ENCODE peak calls at places on chromosomes 11 and 22, in four cellular contexts. I is tibial artery; E is naive thymus-derived CD4-positive, alpha-beta T cell; T is ovary. P is an unnamed sample. For H3K4me1, the result is how much of the 10 kb centered on the place peaks cover.

GRCh38 chr11:2444301-2445106 is at the start of the genes KCNQ1 and TRPM5:
- DNase-seq in I (peak), E (peak), T (no peak), P (no peak)

GRCh38 chr11:62556872-62557631 is 10.4 kb upstream of the AHNAK start:
- DNase-seq in I (no peak), E (no peak), T (no peak), P (no peak)

GRCh38 chr11:69704508-69705245 is 855 bp upstream of the FGF19 start:
- DNase-seq in I (no peak), E (no peak), T (no peak), P (no peak)

GRCh38 chr11:26335903-26336302 is 4.0 kb downstream of the ANO3 start:
- DNase-seq in I (no peak), E (no peak), T (no peak), P (no peak)

GRCh38 chr22:30348395-30348794 is 8.3 kb downstream of the SF3A1 start:
- DNase-seq in I (no peak), E (no peak), T (no peak), P (no peak)

GRCh38 chr22:40310081-40310770 is 36.1 kb upstream of the ADSL start:
- DNase-seq in I (no peak), E (no peak), T (no peak), P (no peak)

GRCh38 chr11:75924966-75925784 is 110.2 kb downstream of the UVRAG start:
- DNase-seq in I (no peak), E (no peak), T (no peak), P (peak)

GRCh38 chr11:44866301-44866700 is 84.4 kb downstream of the TP53I11 start:
- DNase-seq in I (no peak), E (no peak), T (no peak), P (no peak)

GRCh38 chr11:114082767-114083181 is 23.3 kb downstream of the ZBTB16 start:
- DNase-seq in I (no peak), E (no peak), T (peak), P (peak)

GRCh38 chr11:71114124-71114851 is 138.1 kb downstream of the SHANK2 start:
- DNase-seq in I (no peak), E (no peak), T (no peak), P (no peak)

GRCh38 chr11:73158356-73159051 is 16.4 kb upstream of the FCHSD2 start:
- DNase-seq in I (peak), E (no peak), T (no peak), P (no peak)

GRCh38 chr11:114081641-114082414 is 22.3 kb downstream of the ZBTB16 start:
- DNase-seq in I (no peak), E (no peak), T (peak), P (no peak)

GRCh38 chr11:132605794-132606570 is 926.3 kb downstream of the OPCML start:
- DNase-seq in I (no peak), E (no peak), T (no peak), P (no peak)

GRCh38 chr11:70423523-70424505 is 25.5 kb downstream of the CTTN start:
- DNase-seq in I (no peak), E (no peak), T (no peak), P (no peak)

GRCh38 chr11:127825185-127825584 is 762.2 kb downstream of the ETS1 start:
- DNase-seq in I (no peak), E (no peak), T (no peak), P (no peak)

GRCh38 chr22:40572976-40573375 is 63.5 kb downstream of the MRTFA start:
- DNase-seq in I (no peak), E (no peak), T (no peak), P (no peak)

DNA sequence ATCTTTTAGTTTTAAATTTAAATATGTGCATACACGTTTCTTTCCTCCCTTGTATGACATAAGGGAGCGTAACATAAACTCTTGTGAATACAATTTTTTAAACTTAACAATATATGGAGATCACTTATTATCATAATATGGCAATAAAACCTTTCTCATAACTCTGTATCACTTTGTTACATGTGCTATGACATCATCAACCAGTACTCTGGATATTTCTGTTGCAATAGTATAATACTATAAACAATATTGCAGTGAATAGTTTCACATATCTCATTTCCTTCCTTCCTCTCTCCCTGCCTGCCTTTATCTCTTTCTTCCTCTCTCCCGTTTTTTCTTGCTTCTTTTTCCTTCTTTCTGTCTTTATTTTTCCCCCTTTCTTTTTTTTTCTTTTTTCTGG is 1278.0 kb upstream of the CNTN5 start:
- DNase-seq in I (no peak), E (no peak), T (no peak), P (no peak)
- H3K4me1 ChIP-seq in I (under half), E (under half), T (under half), P (under half)

DNA sequence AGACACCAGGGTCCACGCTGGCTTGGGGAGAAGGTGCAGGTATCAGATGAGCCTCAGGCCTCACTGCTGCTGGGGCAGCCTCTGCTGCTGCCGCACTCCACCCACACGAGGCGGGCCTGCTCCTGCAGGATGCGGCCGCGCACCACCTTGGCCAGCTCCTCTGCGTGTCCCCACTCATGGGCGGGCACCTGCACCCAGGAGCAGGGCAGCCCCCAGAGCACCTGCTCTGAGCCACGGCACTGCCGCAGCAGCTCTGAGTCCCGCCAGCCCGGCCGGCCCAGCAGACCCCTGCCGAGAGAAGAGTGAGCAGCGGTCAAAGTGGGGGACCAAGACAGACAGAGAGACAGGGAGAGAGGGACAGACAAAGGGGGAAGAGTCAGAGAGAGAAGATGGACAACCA is 4.9 kb upstream of the MFNG start:
- DNase-seq in I (no peak), E (no peak), T (no peak), P (no peak)
- H3K4me3 ChIP-seq in I (no peak), E (no peak), T (no peak), P (no peak)

GRCh38 chr11:98143661-98144060 is 877.1 kb upstream of the CNTN5 start:
- DNase-seq in I (no peak), E (no peak), T (no peak), P (no peak)
- H3K4me1 ChIP-seq in I (under half), E (under half), T (under half), P (under half)

GRCh38 chr11:837990-838307 is 4.4 kb downstream of the POLR2L start:
- DNase-seq in I (no peak), E (no peak), T (no peak), P (no peak)

GRCh38 chr11:839280-839623 is 3.1 kb downstream of the POLR2L start:
- DNase-seq in I (no peak), E (no peak), T (no peak), P (no peak)

GRCh38 chr11:841981-842369 is 354 bp downstream of the POLR2L start:
- DNase-seq in I (no peak), E (no peak), T (no peak), P (no peak)

GRCh38 chr11:838441-839279 is 3.7 kb downstream of the POLR2L start:
- DNase-seq in I (no peak), E (no peak), T (no peak), P (no peak)

DNA sequence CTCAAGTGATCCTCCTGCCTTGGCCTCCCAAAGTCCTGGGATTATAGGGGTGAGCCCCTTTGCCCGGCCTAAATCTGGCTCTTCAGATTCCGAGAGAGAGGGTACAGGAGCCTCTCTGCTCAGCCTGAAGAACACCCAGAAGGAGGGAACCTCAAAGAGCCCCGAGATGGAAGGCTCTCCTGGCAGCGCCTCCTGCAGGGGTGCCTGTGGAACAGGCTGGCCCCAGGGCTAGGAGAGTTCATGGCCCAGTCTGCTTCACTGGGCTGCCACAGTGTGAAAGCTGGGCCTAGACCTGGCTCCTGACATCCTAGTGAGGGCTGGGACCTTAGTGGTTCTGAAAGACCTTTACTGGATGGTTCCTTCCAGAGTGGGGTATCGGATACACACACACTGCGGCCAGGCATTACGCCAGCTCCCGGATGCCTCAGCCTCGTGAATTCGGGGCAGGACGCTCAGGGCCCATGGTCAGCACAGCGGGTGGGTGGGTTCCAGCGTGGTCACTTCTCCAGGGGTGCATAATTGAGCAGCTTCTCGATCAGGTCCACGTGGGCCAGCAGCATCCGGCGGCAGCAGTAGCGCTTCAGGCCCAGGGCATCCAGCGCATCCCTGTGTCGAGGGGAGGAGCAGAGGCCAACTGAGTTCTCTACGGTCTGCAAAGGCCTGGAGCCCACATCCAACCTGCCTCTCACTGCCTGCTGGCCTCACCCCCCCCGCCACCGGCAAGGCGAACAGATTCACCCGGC is 2.3 kb downstream of the POLR2L start:
- DNase-seq in I (no peak), E (no peak), T (no peak), P (no peak)
- H3K4me3 ChIP-seq in I (no peak), E (no peak), T (no peak), P (peak)

DNA sequence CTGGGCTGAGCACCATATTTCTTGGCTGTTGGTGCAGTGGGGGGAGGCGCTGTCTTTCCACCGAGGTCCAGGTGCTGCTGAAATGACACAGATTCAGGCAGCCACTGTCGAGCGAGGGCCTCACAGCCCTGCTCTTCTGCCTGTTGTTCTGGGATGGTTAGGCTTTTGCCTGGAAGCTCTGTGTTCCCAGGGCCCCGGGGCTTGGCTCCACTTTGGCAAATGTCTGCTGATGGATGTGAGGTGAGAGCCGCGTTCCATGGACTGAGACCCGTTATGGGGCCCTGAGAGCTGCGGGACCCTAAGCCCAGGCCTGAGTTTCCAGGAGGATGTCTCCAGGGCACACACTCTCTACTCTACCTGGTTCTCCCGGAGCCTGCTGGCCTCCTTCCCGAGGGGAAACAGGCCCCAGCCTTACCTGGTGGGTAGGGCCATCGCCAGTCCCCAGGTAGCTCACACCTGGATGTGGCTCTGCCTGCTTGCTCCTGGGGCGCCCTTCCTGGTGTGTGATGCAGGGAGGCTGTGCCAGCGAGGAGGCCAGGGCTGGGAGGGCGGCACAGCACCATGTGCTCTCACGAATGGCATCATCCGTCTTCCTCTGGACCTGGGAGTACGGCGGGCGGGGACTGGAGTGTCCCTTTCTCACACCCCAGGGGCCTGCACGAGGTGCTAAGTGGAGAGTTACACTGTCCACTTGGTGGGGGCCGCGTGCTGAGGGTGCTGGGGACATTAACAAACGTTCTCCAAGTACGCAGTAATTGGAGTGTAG is 435.5 kb downstream of the TBC1D22A start:
- DNase-seq in I (no peak), E (no peak), T (peak), P (no peak)
- H3K4me1 ChIP-seq in I (under half), E (under half), T (under half), P (under half)

DNA sequence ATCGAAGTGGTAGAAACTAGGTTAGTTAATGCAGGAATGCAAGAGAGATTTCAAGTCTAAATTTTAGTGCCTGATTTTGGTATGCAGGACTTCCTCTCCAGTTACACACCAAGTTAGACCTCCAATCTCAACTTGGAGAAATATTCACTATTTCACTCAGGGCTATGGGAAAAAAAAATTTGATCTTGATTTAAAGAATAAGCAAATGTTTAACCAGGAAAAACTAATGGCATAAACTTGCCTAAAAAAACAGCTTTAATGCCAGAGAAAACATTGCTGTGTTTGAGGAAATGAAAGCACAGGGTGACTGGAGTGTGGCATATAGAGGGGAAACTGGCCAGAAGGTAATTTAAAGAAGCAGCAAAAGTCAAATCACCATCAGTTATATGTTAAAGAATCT is 575.4 kb upstream of the LRRC4C start:
- DNase-seq in I (no peak), E (no peak), T (no peak), P (no peak)
- H3K4me3 ChIP-seq in I (no peak), E (no peak), T (no peak), P (no peak)

GRCh38 chr11:124760806-124761205 is 1.3 kb downstream of the ESAM start:
- DNase-seq in I (no peak), E (no peak), T (no peak), P (no peak)

GRCh38 chr11:124758355-124759267 is 3.5 kb downstream of the ESAM start:
- DNase-seq in I (peak), E (peak), T (peak), P (peak)

GRCh38 chr11:124761301-124762021 is 629 bp downstream of the ESAM start:
- DNase-seq in I (no peak), E (no peak), T (no peak), P (peak)

GRCh38 chr11:124759268-124760204 is 2.6 kb downstream of the ESAM start:
- DNase-seq in I (no peak), E (peak), T (no peak), P (peak)

GRCh38 chr11:124760205-124760652 is 1.9 kb downstream of the ESAM start:
- DNase-seq in I (peak), E (no peak), T (no peak), P (peak)
- H3K4me1 ChIP-seq in I (half or more), E (under half), T (under half), P (half or more)

DNA sequence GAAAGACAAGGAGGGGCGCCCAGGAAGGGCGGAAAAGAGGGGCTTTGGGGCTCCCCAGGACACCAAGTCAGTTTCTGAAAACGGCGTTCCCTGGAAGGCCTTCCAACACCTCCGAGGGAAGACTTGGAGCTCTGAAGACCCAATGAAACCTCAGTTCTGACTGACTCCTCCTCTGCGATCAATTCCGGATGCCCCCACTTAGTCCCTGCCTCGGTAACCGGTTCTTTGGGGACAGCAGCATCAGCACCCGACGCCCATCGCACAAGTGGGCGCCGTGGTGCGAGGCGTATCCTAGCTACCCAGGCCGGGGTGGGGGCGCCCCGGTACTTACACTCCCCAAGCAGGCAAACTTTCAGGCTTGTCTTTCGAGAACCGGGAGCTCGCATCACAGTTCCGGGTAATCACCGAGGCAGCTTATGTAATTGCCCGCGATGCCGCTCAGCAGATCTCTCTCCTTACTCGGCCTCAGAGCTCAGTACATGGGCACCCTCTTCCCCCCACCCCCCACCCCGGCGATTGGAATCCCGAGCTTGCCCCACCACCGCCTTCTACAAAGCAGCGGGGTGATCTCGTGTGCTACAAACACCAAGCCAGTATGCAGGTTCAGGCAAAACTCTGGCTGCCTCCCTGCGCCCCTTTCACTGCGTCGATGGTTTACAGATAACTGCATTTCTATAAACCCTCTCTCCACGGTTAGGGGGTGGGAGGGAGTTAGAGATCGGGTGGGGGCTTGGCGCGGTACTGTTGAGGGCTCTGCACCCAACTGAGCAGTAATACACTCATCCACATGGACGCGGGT is 2.0 kb downstream of the TENM4 start:
- DNase-seq in I (peak), E (no peak), T (peak), P (peak)
- H3K4me3 ChIP-seq in I (peak), E (no peak), T (peak), P (peak)

DNA sequence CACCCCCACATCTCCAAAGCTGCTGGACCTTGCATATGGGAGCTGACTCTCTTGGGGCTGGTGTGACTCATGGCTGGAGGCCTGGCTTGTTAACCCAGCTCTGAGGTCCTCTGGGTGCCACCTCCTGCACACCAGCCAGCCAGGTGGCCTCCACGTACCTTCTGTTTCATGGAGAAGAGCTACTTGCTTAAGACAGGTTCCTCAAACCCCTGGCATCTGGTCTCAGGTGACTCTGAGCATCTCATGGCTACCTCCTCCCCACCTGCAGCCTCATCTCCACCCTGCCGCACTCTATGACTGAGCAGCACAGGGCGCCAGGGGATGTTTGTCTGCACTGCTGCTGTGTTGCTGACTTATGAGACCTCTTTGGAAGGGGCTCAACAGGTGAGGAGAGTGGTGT is 55.7 kb downstream of the BCR start:
- DNase-seq in I (no peak), E (no peak), T (no peak), P (no peak)
- H3K4me1 ChIP-seq in I (half or more), E (under half), T (under half), P (half or more)

P was measured in heart right ventricle.